ENCODE peak calls at places on chromosomes 5 and 9, in five cellular contexts. One of them, this sample, is unnamed.
A peak's percentile ranks its signal among the peaks of the same experiment; 100 is the strongest.

GRCh38 chr5:87404359-87404758 is 8.4 kb downstream of the CCNH start:
- DNase-seq in SW 1271: no peak
- DNase-seq in fibroblast of mammary gland: no peak
- DNase-seq in HCEC 1CT: no peak
- DNase-seq in GM12891: no peak
- DNase-seq in this sample: no peak

GRCh38 chr9:88460583-88461332 is 72.5 kb downstream of the SPIN1 start:
- DNase-seq in fibroblast of mammary gland: peak; percentile 31
- DNase-seq in SW 1271: no peak
- DNase-seq in HCEC 1CT: no peak
- DNase-seq in GM12891: no peak
- DNase-seq in this sample: no peak

GRCh38 chr5:14929293-14930065 is 57.9 kb upstream of the ANKH start:
- DNase-seq in fibroblast of mammary gland: no peak
- DNase-seq in SW 1271: no peak
- DNase-seq in HCEC 1CT: no peak
- DNase-seq in GM12891: no peak
- DNase-seq in this sample: no peak

GRCh38 chr5:102792705-102793104 is 37.6 kb downstream of the PAM start:
- DNase-seq in fibroblast of mammary gland: peak; percentile 56
- DNase-seq in GM12891: no peak
- DNase-seq in SW 1271: no peak
- DNase-seq in HCEC 1CT: peak; percentile 70
- DNase-seq in this sample: no peak

GRCh38 chr9:70746316-70746715 is 331.9 kb upstream of the KLF9 start:
- DNase-seq in fibroblast of mammary gland: no peak
- DNase-seq in HCEC 1CT: no peak
- DNase-seq in SW 1271: no peak
- DNase-seq in GM12891: no peak
- DNase-seq in this sample: no peak

GRCh38 chr5:67012241-67012640 is 184.4 kb downstream of the CD180 start:
- DNase-seq in SW 1271: no peak
- DNase-seq in fibroblast of mammary gland: peak; percentile 66
- DNase-seq in HCEC 1CT: peak; percentile 36
- DNase-seq in GM12891: no peak
- DNase-seq in this sample: no peak

GRCh38 chr9:93645149-93645889 is 68.9 kb downstream of the PHF2 start:
- DNase-seq in GM12891: no peak
- DNase-seq in HCEC 1CT: no peak
- DNase-seq in SW 1271: no peak
- DNase-seq in fibroblast of mammary gland: no peak
- DNase-seq in this sample: no peak

GRCh38 chr9:114811301-114811700 is 5.5 kb upstream of the TNFSF15 start:
- DNase-seq in fibroblast of mammary gland: no peak
- DNase-seq in SW 1271: no peak
- DNase-seq in GM12891: no peak
- DNase-seq in HCEC 1CT: no peak
- DNase-seq in this sample: no peak

GRCh38 chr9:19748278-19749126 is 40.3 kb downstream of the SLC24A2 start:
- DNase-seq in SW 1271: peak; percentile 45
- DNase-seq in HCEC 1CT: peak; percentile 7
- DNase-seq in GM12891: no peak
- DNase-seq in fibroblast of mammary gland: peak; percentile 7
- DNase-seq in this sample: no peak

GRCh38 chr5:71873202-71873601 is 154.1 kb downstream of the CARTPT start:
- DNase-seq in HCEC 1CT: no peak
- DNase-seq in SW 1271: no peak
- DNase-seq in fibroblast of mammary gland: no peak
- DNase-seq in GM12891: no peak
- DNase-seq in this sample: no peak

GRCh38 chr5:97838214-97838613 is 655.2 kb upstream of the RIOK2 start:
- DNase-seq in HCEC 1CT: peak; percentile 98
- DNase-seq in SW 1271: peak; percentile 98
- DNase-seq in fibroblast of mammary gland: peak; percentile 99
- DNase-seq in GM12891: no peak
- DNase-seq in this sample: no peak

GRCh38 chr5:32443541-32444190 is 874 bp downstream of the ZFR start:
- DNase-seq in GM12891: peak; percentile 43
- DNase-seq in fibroblast of mammary gland: peak; percentile 17
- DNase-seq in HCEC 1CT: peak; percentile 40
- DNase-seq in SW 1271: peak; percentile 81
- DNase-seq in this sample: peak; percentile 24

GRCh38 chr9:114733814-114734213 is 51.8 kb upstream of the TEX48 start:
- DNase-seq in fibroblast of mammary gland: peak; percentile 58
- DNase-seq in SW 1271: peak; percentile 78
- DNase-seq in GM12891: no peak
- DNase-seq in HCEC 1CT: peak; percentile 70
- DNase-seq in this sample: no peak

GRCh38 chr9:92242115-92242778 is 51.2 kb downstream of the IARS1 start:
- DNase-seq in HCEC 1CT: peak; percentile 92
- DNase-seq in SW 1271: no peak
- DNase-seq in fibroblast of mammary gland: peak; percentile 97
- DNase-seq in GM12891: no peak
- DNase-seq in this sample: no peak

GRCh38 chr5:15334551-15335302 is 165.3 kb upstream of the FBXL7 start:
- DNase-seq in SW 1271: no peak
- DNase-seq in fibroblast of mammary gland: no peak
- DNase-seq in GM12891: no peak
- DNase-seq in HCEC 1CT: no peak
- DNase-seq in this sample: no peak

GRCh38 chr5:133523013-133523658 is 89.2 kb downstream of the FSTL4 start:
- DNase-seq in SW 1271: no peak
- DNase-seq in fibroblast of mammary gland: no peak
- DNase-seq in GM12891: no peak
- DNase-seq in HCEC 1CT: no peak
- DNase-seq in this sample: no peak

GRCh38 chr9:2157277-2158105 is 142.3 kb downstream of the SMARCA2 start:
- DNase-seq in HCEC 1CT: peak; percentile 73
- DNase-seq in SW 1271: no peak
- DNase-seq in GM12891: no peak
- DNase-seq in fibroblast of mammary gland: peak; percentile 81
- DNase-seq in this sample: no peak

GRCh38 chr5:172542651-172543131 is 88.4 kb upstream of the SH3PXD2B start:
- DNase-seq in SW 1271: no peak
- DNase-seq in GM12891: no peak
- DNase-seq in fibroblast of mammary gland: no peak
- DNase-seq in HCEC 1CT: no peak
- DNase-seq in this sample: no peak

GRCh38 chr5:123391009-123391408 is 32.2 kb downstream of the CEP120 start:
- DNase-seq in GM12891: no peak
- DNase-seq in HCEC 1CT: no peak
- DNase-seq in SW 1271: no peak
- DNase-seq in fibroblast of mammary gland: no peak
- DNase-seq in this sample: no peak

GRCh38 chr5:127040779-127041520 is 10.6 kb upstream of the MARCHF3 start:
- DNase-seq in SW 1271: no peak
- DNase-seq in GM12891: no peak
- DNase-seq in HCEC 1CT: no peak
- DNase-seq in fibroblast of mammary gland: peak; percentile 66
- DNase-seq in this sample: no peak

GRCh38 chr5:9722826-9723225 is 92.7 kb upstream of the TAS2R1 start:
- DNase-seq in SW 1271: no peak
- DNase-seq in fibroblast of mammary gland: no peak
- DNase-seq in HCEC 1CT: no peak
- DNase-seq in GM12891: no peak
- DNase-seq in this sample: no peak

GRCh38 chr9:130837002-130837511 is 2.0 kb downstream of the ABL1 start:
- DNase-seq in fibroblast of mammary gland: peak; percentile 94
- DNase-seq in HCEC 1CT: peak; percentile 38
- DNase-seq in GM12891: no peak
- DNase-seq in SW 1271: peak; percentile 44
- DNase-seq in this sample: no peak

GRCh38 chr5:172564187-172564586 is 76.9 kb upstream of the NEURL1B start:
- DNase-seq in fibroblast of mammary gland: no peak
- DNase-seq in GM12891: no peak
- DNase-seq in HCEC 1CT: no peak
- DNase-seq in SW 1271: no peak
- DNase-seq in this sample: no peak

GRCh38 chr5:150320048-150320555 is 17.4 kb upstream of the ARSI start:
- DNase-seq in HCEC 1CT: peak; percentile 75
- DNase-seq in SW 1271: peak; percentile 83
- DNase-seq in GM12891: no peak
- DNase-seq in fibroblast of mammary gland: peak; percentile 94
- DNase-seq in this sample: no peak

GRCh38 chr9:27353405-27354229 is 56.7 kb upstream of the EQTN start:
- DNase-seq in fibroblast of mammary gland: no peak
- DNase-seq in SW 1271: no peak
- DNase-seq in GM12891: no peak
- DNase-seq in HCEC 1CT: no peak
- DNase-seq in this sample: no peak

GRCh38 chr5:74648835-74649286 is 8.3 kb upstream of the ENC1 start:
- DNase-seq in HCEC 1CT: peak; percentile 59
- DNase-seq in fibroblast of mammary gland: peak; percentile 69
- DNase-seq in GM12891: peak; percentile 31
- DNase-seq in SW 1271: peak; percentile 77
- DNase-seq in this sample: no peak

GRCh38 chr9:130417602-130418001 is 27.2 kb upstream of the ASS1 start:
- DNase-seq in fibroblast of mammary gland: peak; percentile 6
- DNase-seq in HCEC 1CT: no peak
- DNase-seq in SW 1271: no peak
- DNase-seq in GM12891: no peak
- DNase-seq in this sample: no peak

GRCh38 chr9:105114956-105115728 is 129.3 kb upstream of the SLC44A1 start:
- DNase-seq in fibroblast of mammary gland: no peak
- DNase-seq in SW 1271: no peak
- DNase-seq in GM12891: no peak
- DNase-seq in HCEC 1CT: no peak
- DNase-seq in this sample: peak; percentile 35

GRCh38 chr9:32424616-32425015 is 40.2 kb downstream of the ACO1 start:
- DNase-seq in fibroblast of mammary gland: no peak
- DNase-seq in SW 1271: no peak
- DNase-seq in HCEC 1CT: no peak
- DNase-seq in GM12891: no peak
- DNase-seq in this sample: no peak

This sample was measured in T-cell.